ENCODE peak calls at places on chromosomes 3 and 15, in five cellular contexts. R, O, U, E and N are unnamed samples.

GRCh38 chr15:66472176-66472999 is 25.2 kb downstream of the SNAPC5 start:
- DNase-seq in R (peak), E (peak), O (peak), U (no peak), N (peak)

GRCh38 chr15:42444415-42445063 is 46.4 kb downstream of the ZNF106 start:
- DNase-seq in U (no peak), R (peak), E (no peak), O (no peak), N (no peak)

GRCh38 chr3:177835008-177835407 is 637.7 kb upstream of the TBL1XR1 start:
- DNase-seq in E (no peak), O (no peak), R (peak), U (no peak), N (no peak)

GRCh38 chr15:35540031-35540430 is 5.9 kb downstream of the DPH6 start:
- DNase-seq in E (no peak), U (no peak), O (no peak), R (no peak), N (no peak)

GRCh38 chr15:66130496-66131014 is 123.0 kb downstream of the MEGF11 start:
- DNase-seq in E (no peak), O (no peak), R (no peak), U (no peak), N (no peak)

GRCh38 chr3:196947136-196947859 is 5.0 kb upstream of the NCBP2 start:
- DNase-seq in R (no peak), U (no peak), E (no peak), O (no peak), N (no peak)

GRCh38 chr15:49673861-49674260 is 53.0 kb downstream of the DTWD1 start:
- DNase-seq in U (no peak), O (no peak), E (no peak), R (no peak), N (no peak)

GRCh38 chr3:138042043-138042442 is 32.1 kb downstream of the CLDN18 start:
- DNase-seq in E (no peak), O (no peak), U (no peak), R (peak), N (no peak)

GRCh38 chr3:8296466-8296865 is 205.2 kb upstream of the LMCD1 start:
- DNase-seq in O (no peak), R (no peak), U (no peak), E (no peak), N (no peak)

GRCh38 chr15:90530250-90531051 is 728 bp downstream of the CRTC3 start:
- DNase-seq in O (peak), E (peak), R (peak), U (peak), N (peak)